ENCODE peak calls at places on chromosomes 1 and 21, in ten cellular contexts. N, G, O, H, W, Z, E, B, V and P are unnamed samples.

GRCh38 chr1:214076004-214076320 is 88.2 kb downstream of the PROX1 start:
- DNase-seq in N (no peak), V (no peak), Z (no peak), W (no peak), G (no peak), E (no peak), O (no peak), H (no peak), B (no peak), P (no peak)

GRCh38 chr21:32207096-32207716 is 71.6 kb downstream of the MIS18A start:
- DNase-seq in W (no peak), E (no peak), H (no peak), O (no peak), B (no peak), V (no peak), G (no peak), Z (no peak), N (peak; percentile 66), P (no peak)

GRCh38 chr1:26321315-26322041 is 3.7 kb downstream of the CD52 start:
- DNase-seq in E (peak; percentile 88), B (peak; percentile 86), N (peak; percentile 71), Z (peak; percentile 87), G (peak; percentile 83), W (peak; percentile 97), H (peak; percentile 62), V (peak; percentile 51), O (peak; percentile 89), P (peak; percentile 91)

GRCh38 chr1:243251544-243251943 is 3.5 kb downstream of the CEP170 start:
- DNase-seq in E (no peak), H (no peak), B (no peak), G (no peak), O (no peak), W (no peak), V (no peak), N (no peak), Z (no peak), P (no peak)

GRCh38 chr21:43865471-43866181 is 603 bp downstream of the AGPAT3 start:
- DNase-seq in N (no peak), W (peak; percentile 69), E (no peak), H (no peak), O (no peak), V (no peak), Z (peak; percentile 40), B (peak; percentile 29), G (peak; percentile 46), P (peak; percentile 80)

GRCh38 chr1:231626951-231627614 is 493 bp downstream of the DISC1 start:
- DNase-seq in N (peak; percentile 73), G (peak; percentile 71), H (peak; percentile 45), E (peak; percentile 86), V (peak; percentile 3), B (peak; percentile 37), O (no peak), W (peak; percentile 49), Z (peak; percentile 52), P (peak; percentile 66)

GRCh38 chr1:5971471-5972197 is 20.6 kb downstream of the NPHP4 start:
- DNase-seq in H (no peak), W (no peak), Z (no peak), B (no peak), E (no peak), O (no peak), V (no peak), G (no peak), N (no peak), P (no peak)

GRCh38 chr1:165917166-165917565 is 89.8 kb downstream of the UCK2 start:
- DNase-seq in N (no peak), W (no peak), Z (no peak), O (no peak), V (no peak), G (no peak), E (no peak), H (no peak), B (no peak), P (no peak)

GRCh38 chr1:26353976-26354820 is at the start of gene CRYBG2:
- DNase-seq in G (peak; percentile 94), O (no peak), N (no peak), W (peak; percentile 65), Z (no peak), H (no peak), B (no peak), V (no peak), E (no peak), P (no peak)

GRCh38 chr1:213385201-213385600 is 334.2 kb downstream of the RPS6KC1 start:
- DNase-seq in O (no peak), Z (no peak), E (no peak), H (no peak), N (no peak), W (no peak), B (no peak), V (no peak), G (no peak), P (no peak)

GRCh38 chr1:113931456-113931855 is 2.3 kb downstream of the HIPK1 start:
- DNase-seq in W (no peak), G (no peak), E (no peak), Z (no peak), N (no peak), B (peak; percentile 78), H (no peak), O (no peak), V (no peak), P (no peak)

GRCh38 chr1:227428803-227429202 is 110.5 kb upstream of the CDC42BPA start:
- DNase-seq in E (no peak), G (peak; percentile 14), W (peak; percentile 79), H (no peak), N (no peak), V (peak; percentile 64), O (no peak), B (peak; percentile 70), Z (peak; percentile 44), P (peak; percentile 54)

GRCh38 chr1:14255711-14256110 is 342.8 kb upstream of the KAZN start:
- DNase-seq in V (peak; percentile 32), H (no peak), O (no peak), W (no peak), B (peak; percentile 9), Z (no peak), E (no peak), G (no peak), N (no peak), P (no peak)

GRCh38 chr1:228370439-228370940 is 36.1 kb downstream of the TRIM11 start:
- DNase-seq in B (no peak), O (no peak), E (no peak), W (no peak), Z (no peak), G (no peak), V (no peak), N (no peak), H (no peak), P (no peak)

GRCh38 chr21:25283720-25284119 is 323.6 kb downstream of the MRPL39 start:
- DNase-seq in B (peak; percentile 57), H (no peak), G (peak; percentile 33), E (peak; percentile 77), V (peak; percentile 29), N (peak; percentile 4), O (no peak), W (no peak), Z (no peak), P (no peak)

GRCh38 chr1:36764796-36765195 is 269.5 kb downstream of the GRIK3 start:
- DNase-seq in Z (no peak), E (peak; percentile 85), H (no peak), G (no peak), V (no peak), B (no peak), W (no peak), N (no peak), O (no peak), P (no peak)

GRCh38 chr1:12204140-12204539 is 25.7 kb upstream of the VPS13D start:
- DNase-seq in H (no peak), E (no peak), V (no peak), Z (no peak), B (no peak), N (no peak), W (no peak), G (no peak), O (no peak), P (no peak)

GRCh38 chr1:198943484-198943883 is 304.6 kb downstream of the PTPRC start:
- DNase-seq in V (no peak), Z (no peak), B (no peak), G (no peak), N (no peak), E (no peak), W (no peak), O (no peak), H (no peak), P (no peak)

GRCh38 chr21:32252136-32252535 is 26.7 kb downstream of the MIS18A start:
- DNase-seq in E (no peak), V (no peak), W (no peak), H (no peak), Z (no peak), O (no peak), G (no peak), B (no peak), N (no peak), P (no peak)

GRCh38 chr1:172647110-172647564 is 11.8 kb upstream of the FASLG start:
- DNase-seq in N (no peak), O (no peak), B (no peak), E (no peak), G (no peak), V (no peak), Z (no peak), H (no peak), W (no peak), P (no peak)

GRCh38 chr1:109714661-109715372 is 2.8 kb downstream of the GSTM5 start:
- DNase-seq in Z (no peak), E (no peak), B (no peak), W (no peak), V (no peak), G (no peak), O (no peak), N (no peak), H (no peak), P (no peak)

GRCh38 chr1:39928809-39929587 is 25.9 kb upstream of the MFSD2A start:
- DNase-seq in H (no peak), V (no peak), B (no peak), N (no peak), E (no peak), O (no peak), G (no peak), W (no peak), Z (no peak), P (no peak)

GRCh38 chr1:64223329-64224151 is 20.1 kb downstream of the UBE2U start:
- DNase-seq in O (no peak), B (peak; percentile 95), E (no peak), W (no peak), H (no peak), G (no peak), Z (no peak), N (no peak), V (peak; percentile 79), P (peak; percentile 72)

GRCh38 chr1:109251277-109252166 is 2.2 kb downstream of the CELSR2 start:
- DNase-seq in N (no peak), E (no peak), B (no peak), V (no peak), G (no peak), O (no peak), H (no peak), Z (no peak), W (no peak), P (no peak)

GRCh38 chr1:155892801-155893200 is 18.3 kb downstream of the RIT1 start:
- DNase-seq in Z (no peak), O (no peak), B (peak; percentile 86), N (no peak), E (no peak), W (no peak), H (no peak), G (no peak), V (peak; percentile 57), P (peak; percentile 45)

GRCh38 chr1:99501871-99502270 is 144.0 kb upstream of the PALMD start:
- DNase-seq in W (no peak), B (no peak), N (no peak), G (no peak), Z (no peak), E (no peak), O (no peak), V (no peak), H (no peak), P (no peak)

GRCh38 chr1:78553859-78554258 is 63.1 kb downstream of the PTGFR start:
- DNase-seq in V (no peak), O (no peak), B (no peak), G (no peak), H (no peak), E (peak; percentile 54), Z (no peak), N (peak; percentile 5), W (no peak), P (no peak)

GRCh38 chr21:20004353-20004752 is 993.9 kb upstream of the NCAM2 start:
- DNase-seq in E (peak; percentile 23), O (no peak), G (no peak), N (peak; percentile 65), W (no peak), V (no peak), Z (no peak), B (no peak), H (no peak), P (no peak)